ENCODE peak calls at places on chromosomes 6 and 20, in nine cellular contexts. I is amniotic epithelial cell, R is AG04450, X is type B pancreatic cell, J is NCI-H1417, D is fibroblast of mammary gland, K is G401, E is neural progenitor cell, W is KBM-7. Z is an unnamed sample.

GRCh38 chr6:149979293-149979692 is 15.6 kb downstream of the ULBP1 start:
- DNase-seq in I (no peak), R (no peak), X (no peak), J (no peak), D (no peak), K (no peak), E (no peak), W (no peak), Z (no peak)

GRCh38 chr6:90468080-90468479 is 118.8 kb downstream of the MAP3K7 start:
- DNase-seq in I (peak), R (no peak), X (no peak), J (no peak), D (peak), K (no peak), E (no peak), W (no peak), Z (no peak)

GRCh38 chr6:169962604-169963469 is 211.4 kb downstream of the ERMARD start:
- DNase-seq in I (no peak), R (no peak), X (peak), J (no peak), D (no peak), K (no peak), E (no peak), W (no peak), Z (no peak)

GRCh38 chr6:168794515-168794914 is 353.5 kb downstream of the SMOC2 start:
- DNase-seq in I (no peak), R (no peak), X (no peak), J (no peak), D (no peak), K (no peak), E (no peak), W (no peak), Z (no peak)

GRCh38 chr20:25353368-25353753 is 37.3 kb downstream of the ABHD12 start:
- DNase-seq in I (no peak), R (no peak), X (no peak), J (no peak), D (no peak), K (no peak), E (no peak), W (no peak), Z (no peak)

GRCh38 chr20:3046677-3047462 is 1.0 kb downstream of the MRPS26 start:
- DNase-seq in I (no peak), R (no peak), X (no peak), J (peak), D (no peak), K (peak), E (no peak), W (peak), Z (no peak)

GRCh38 chr20:48930035-48930434 is 8.5 kb downstream of the ARFGEF2 start:
- DNase-seq in I (peak), R (no peak), X (no peak), J (no peak), D (no peak), K (no peak), E (no peak), W (no peak), Z (no peak)

GRCh38 chr6:154542747-154543146 is 32.3 kb upstream of the CNKSR3 start:
- DNase-seq in I (no peak), R (no peak), X (no peak), J (no peak), D (no peak), K (no peak), E (peak), W (no peak), Z (no peak)

GRCh38 chr6:137043710-137044365 is 927 bp downstream of the IL20RA start:
- DNase-seq in I (peak), R (peak), X (no peak), J (peak), D (peak), K (no peak), E (peak), W (peak), Z (no peak)

GRCh38 chr6:113591896-113592827 is 265.0 kb upstream of the MARCKS start:
- DNase-seq in I (peak), R (no peak), X (no peak), J (peak), D (no peak), K (peak), E (peak), W (peak), Z (no peak)

GRCh38 chr6:33160096-33160495 is 32.2 kb downstream of the COL11A2 start:
- DNase-seq in I (no peak), R (no peak), X (no peak), J (no peak), D (no peak), K (no peak), E (no peak), W (no peak), Z (no peak)

GRCh38 chr6:163945813-163946212 is 531.3 kb downstream of the QKI start:
- DNase-seq in I (no peak), R (no peak), X (no peak), J (no peak), D (no peak), K (no peak), E (no peak), W (no peak), Z (no peak)

GRCh38 chr20:61936701-61937131 is 129.0 kb downstream of the TAF4 start:
- DNase-seq in I (no peak), R (no peak), X (no peak), J (no peak), D (no peak), K (no peak), E (no peak), W (no peak), Z (no peak)

GRCh38 chr20:50323777-50324604 is 133.4 kb downstream of the CEBPB start:
- DNase-seq in I (no peak), R (no peak), X (no peak), J (no peak), D (no peak), K (no peak), E (no peak), W (no peak), Z (no peak)

GRCh38 chr6:17768388-17768787 is 61.7 kb upstream of the NUP153 start:
- DNase-seq in I (peak), R (no peak), X (no peak), J (no peak), D (peak), K (no peak), E (peak), W (peak), Z (peak)